ENCODE peak calls at places on chromosomes 6 and 20, in six cellular contexts. K is pancreas, P is fibroblast of lung, I is lower lobe of right lung, T is mucosa of descending colon, J is left ventricle myocardium inferior. M is an unnamed sample.

GRCh38 chr6:41040101-41040910 is 1.3 kb upstream of the UNC5CL start:
- DNase-seq in K (peak; percentile 86), P (no peak), I (no peak), T (peak; percentile 55), J (no peak), M (peak; percentile 94)

GRCh38 chr6:96116674-96117073 is 100.9 kb downstream of the FUT9 start:
- DNase-seq in K (no peak), P (no peak), I (no peak), T (no peak), J (no peak), M (peak; percentile 37)

GRCh38 chr6:111642463-111643158 is 36.9 kb upstream of the TRAF3IP2 start:
- DNase-seq in K (peak; percentile 52), P (peak; percentile 84), I (peak; percentile 68), T (peak; percentile 79), J (peak; percentile 65), M (peak; percentile 55)

GRCh38 chr6:104642871-104643270 is 216.8 kb downstream of the HACE1 start:
- DNase-seq in K (no peak), P (no peak), I (no peak), T (no peak), J (no peak), M (no peak)

GRCh38 chr20:25316506-25317190 is 68.8 kb downstream of the PYGB start:
- DNase-seq in K (peak; percentile 7), P (no peak), I (peak; percentile 7), T (no peak), J (no peak), M (no peak)

GRCh38 chr6:41200296-41200900 is 551 bp downstream of the TREML2 start:
- DNase-seq in K (no peak), P (peak; percentile 27), I (peak; percentile 65), T (peak; percentile 11), J (no peak), M (no peak)

GRCh38 chr20:3729811-3730550 is 2.5 kb upstream of the HSPA12B start:
- DNase-seq in K (no peak), P (no peak), I (no peak), T (no peak), J (peak; percentile 54), M (no peak)

GRCh38 chr6:134168580-134169223 is 116.3 kb upstream of the SLC2A12 start:
- DNase-seq in K (no peak), P (peak; percentile 27), I (no peak), T (no peak), J (no peak), M (no peak)

GRCh38 chr20:57995381-57995977 is 233.0 kb downstream of the ANKRD60 start:
- DNase-seq in K (no peak), P (no peak), I (no peak), T (peak; percentile 21), J (no peak), M (no peak)

DNA sequence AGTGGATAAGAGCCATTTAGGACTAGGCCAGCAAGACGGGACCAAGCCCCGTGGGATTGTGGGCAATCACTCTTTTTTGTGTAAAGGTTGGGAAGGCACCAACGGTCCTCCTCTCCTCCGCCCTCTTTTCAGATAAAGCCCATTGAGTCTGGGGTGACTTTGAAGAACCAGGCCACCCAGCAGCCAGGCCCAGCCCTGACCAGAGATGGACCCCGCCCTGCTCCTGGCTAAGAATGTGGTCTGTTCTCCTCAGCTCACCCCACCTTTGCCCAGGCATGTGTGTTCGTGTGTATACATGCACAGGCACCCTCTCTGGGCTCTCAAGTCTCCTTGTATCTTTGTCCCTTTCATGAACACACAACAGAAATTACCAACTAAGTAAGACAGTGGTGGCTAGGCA is 9.1 kb downstream of the SDC4 start:
- DNase-seq in K (no peak), P (no peak), I (no peak), T (peak; percentile 57), J (no peak), M (no peak)
- H3K4me1 ChIP-seq in K (peaks cover 69% of the 10 kb centered on the region), P (peaks cover 71% of the 10 kb centered on the region), I (peaks cover 76% of the 10 kb centered on the region), T (peaks cover 75% of the 10 kb centered on the region), J (peaks cover 86% of the 10 kb centered on the region), M (peaks cover 81% of the 10 kb centered on the region)

GRCh38 chr20:16714242-16714641 is 15.6 kb upstream of the SNRPB2 start:
- DNase-seq in K (no peak), P (no peak), I (no peak), T (no peak), J (no peak), M (no peak)
- H3K4me3 ChIP-seq in K (no peak overlapping the region), P (no peak overlapping the region), I (no peak overlapping the region), T (no peak overlapping the region), J (no peak overlapping the region), M (no peak overlapping the region)

GRCh38 chr6:84525907-84526306 is 238.5 kb downstream of the TBX18 start:
- DNase-seq in K (no peak), P (peak; percentile 84), I (no peak), T (no peak), J (no peak), M (no peak)
- TF ChIP-seq CTCF in K (no peak), P (no peak), I (no peak), T (no peak), J (no peak), M (no peak)

DNA sequence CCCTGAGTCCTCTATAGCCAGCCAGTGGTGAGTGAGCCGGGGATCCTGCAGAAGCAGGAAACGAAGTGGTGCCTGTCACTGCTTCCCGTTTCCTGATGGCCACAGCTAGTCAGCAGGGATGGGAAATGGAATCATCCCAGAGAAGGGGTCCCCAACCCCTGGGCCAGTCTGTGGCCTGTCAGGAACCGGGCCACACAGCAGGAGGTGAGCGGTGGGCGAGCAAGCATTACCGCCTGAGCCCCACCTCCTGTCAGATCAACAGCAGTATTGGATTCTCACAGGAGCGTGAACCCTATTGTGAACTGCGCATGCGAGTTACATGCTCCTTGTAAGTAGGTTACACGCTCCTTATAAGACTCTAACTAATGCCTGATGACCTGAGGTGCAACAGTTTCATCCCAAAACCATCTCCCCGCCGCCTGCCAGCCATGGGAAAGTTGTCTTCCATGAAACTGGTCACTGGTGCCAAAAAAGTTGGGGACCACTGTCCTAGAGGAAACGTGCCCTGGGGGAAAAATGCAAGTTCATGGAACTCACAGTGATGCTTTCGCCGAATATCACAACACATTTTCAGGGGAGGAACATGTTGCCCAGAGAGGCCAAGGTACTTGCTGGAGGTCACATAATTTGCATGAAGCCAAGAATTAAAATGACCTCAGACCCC is 113.8 kb downstream of the JPH2 start:
- DNase-seq in K (no peak), P (no peak), I (no peak), T (no peak), J (no peak), M (peak; percentile 37)
- H3K4me1 ChIP-seq in K (no peaks in the 10 kb centered on the region), P (peaks cover 7% of the 10 kb centered on the region), I (peaks cover 6% of the 10 kb centered on the region), T (no peaks in the 10 kb centered on the region), J (peaks cover 13% of the 10 kb centered on the region), M (no peaks in the 10 kb centered on the region)

DNA sequence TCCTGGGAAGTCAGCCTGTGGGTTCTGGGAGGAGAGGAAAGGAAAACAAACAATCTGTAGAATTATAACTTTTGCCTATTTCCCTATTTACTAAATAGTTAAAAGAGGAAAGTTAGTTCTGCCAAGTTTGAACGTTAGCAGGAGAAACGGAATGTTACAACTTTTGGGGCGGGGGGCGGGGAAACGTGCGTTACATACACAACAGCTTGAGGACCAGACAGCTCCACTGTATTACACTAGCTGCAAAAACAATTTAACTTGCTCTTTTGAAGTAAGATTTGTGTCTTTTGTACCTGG is 501 bp upstream of the PRDM1 start:
- DNase-seq in K (no peak), P (peak; percentile 53), I (no peak), T (no peak), J (no peak), M (no peak)
- H3K4me3 ChIP-seq in K (peak overlapping the region; percentile 28), P (peak overlapping the region; percentile 51), I (peak overlapping the region; percentile 60), T (no peak overlapping the region), J (peak overlapping the region; percentile 66), M (peak overlapping the region; percentile 56)

DNA sequence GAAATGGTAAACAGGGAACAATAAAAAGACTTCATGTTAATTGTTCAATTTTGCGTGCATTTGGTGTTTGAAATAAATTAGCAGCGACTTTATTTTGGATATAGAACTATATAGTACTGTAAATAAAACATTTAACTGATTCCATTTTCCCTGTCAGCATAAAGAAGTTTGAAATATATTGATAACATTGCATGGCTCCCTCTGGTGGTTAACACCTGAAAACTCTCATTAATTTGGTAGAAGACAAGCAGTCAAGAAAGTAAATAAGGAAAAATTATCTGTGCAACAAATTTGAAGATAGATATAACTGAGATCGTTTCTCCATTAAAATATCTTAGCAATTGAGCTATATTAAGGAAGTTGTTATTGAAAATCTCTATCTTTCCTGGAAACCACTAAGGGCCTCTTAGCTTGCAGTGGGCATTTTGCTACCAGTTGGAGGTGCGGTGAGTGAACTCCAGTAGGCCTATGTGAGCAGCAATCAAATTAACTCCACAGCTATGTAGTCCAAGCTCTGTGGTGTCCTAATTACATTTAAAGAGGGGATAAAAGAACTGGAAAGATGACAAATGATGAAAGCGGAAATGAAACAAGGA is 435.7 kb upstream of the FKBP1C start:
- DNase-seq in K (no peak), P (no peak), I (no peak), T (peak; percentile 8), J (no peak), M (peak; percentile 17)
- TF ChIP-seq CTCF in K (peak; percentile 43), P (no peak), I (peak; percentile 56), T (peak; percentile 20), J (peak; percentile 32), M (peak; percentile 53)